ENCODE peak calls at places on chromosomes 1 and 21, in five cellular contexts. One of them, this sample, is unnamed.

GRCh38 chr1:214404571-214405213 is 123.7 kb downstream of the SMYD2 start:
- DNase-seq in trophoblast cell: no peak
- DNase-seq in neuronal stem cell: no peak
- DNase-seq in H1: no peak
- DNase-seq in IMR-90: peak
- DNase-seq in this sample: peak

GRCh38 chr21:37829447-37829846 is 86.8 kb downstream of the KCNJ6 start:
- DNase-seq in H1: no peak
- DNase-seq in trophoblast cell: no peak
- DNase-seq in neuronal stem cell: no peak
- DNase-seq in IMR-90: peak
- DNase-seq in this sample: no peak

GRCh38 chr1:3003039-3003940 is 18.0 kb upstream of the ACTRT2 start:
- DNase-seq in H1: no peak
- DNase-seq in trophoblast cell: no peak
- DNase-seq in neuronal stem cell: no peak
- DNase-seq in IMR-90: no peak
- DNase-seq in this sample: no peak

GRCh38 chr1:18748435-18748834 is 111.0 kb downstream of the TAS1R2 start:
- DNase-seq in trophoblast cell: no peak
- DNase-seq in neuronal stem cell: no peak
- DNase-seq in IMR-90: no peak
- DNase-seq in H1: no peak
- DNase-seq in this sample: no peak

GRCh38 chr1:153936011-153936802 is 10.3 kb downstream of the DENND4B start:
- DNase-seq in IMR-90: no peak
- DNase-seq in trophoblast cell: no peak
- DNase-seq in H1: no peak
- DNase-seq in neuronal stem cell: no peak
- DNase-seq in this sample: peak

GRCh38 chr1:114315601-114316000 is 161.9 kb upstream of the SYT6 start:
- DNase-seq in trophoblast cell: peak
- DNase-seq in H1: no peak
- DNase-seq in IMR-90: no peak
- DNase-seq in neuronal stem cell: no peak
- DNase-seq in this sample: no peak

GRCh38 chr21:42567181-42567560 is 53.5 kb downstream of the SLC37A1 start:
- DNase-seq in neuronal stem cell: no peak
- DNase-seq in IMR-90: no peak
- DNase-seq in H1: no peak
- DNase-seq in trophoblast cell: no peak
- DNase-seq in this sample: no peak

GRCh38 chr1:68495968-68496679 is 758 bp downstream of the DEPDC1 start:
- DNase-seq in H1: no peak
- DNase-seq in trophoblast cell: no peak
- DNase-seq in neuronal stem cell: peak
- DNase-seq in IMR-90: no peak
- DNase-seq in this sample: no peak

GRCh38 chr1:30816211-30817082 is 58.9 kb upstream of the LAPTM5 start:
- DNase-seq in IMR-90: peak
- DNase-seq in neuronal stem cell: peak
- DNase-seq in trophoblast cell: no peak
- DNase-seq in H1: no peak
- DNase-seq in this sample: peak

GRCh38 chr1:202622388-202622787 is 87.9 kb downstream of the SYT2 start:
- DNase-seq in IMR-90: no peak
- DNase-seq in neuronal stem cell: no peak
- DNase-seq in H1: no peak
- DNase-seq in trophoblast cell: no peak
- DNase-seq in this sample: no peak

GRCh38 chr1:188499690-188500089 is 1670.9 kb downstream of the PLA2G4A start:
- DNase-seq in trophoblast cell: no peak
- DNase-seq in neuronal stem cell: no peak
- DNase-seq in IMR-90: peak
- DNase-seq in H1: no peak
- DNase-seq in this sample: no peak

GRCh38 chr1:46364612-46365011 is 24.0 kb downstream of the NSUN4 start:
- DNase-seq in IMR-90: peak
- DNase-seq in neuronal stem cell: no peak
- DNase-seq in H1: no peak
- DNase-seq in trophoblast cell: peak
- DNase-seq in this sample: no peak

GRCh38 chr1:173280899-173281660 is 73.9 kb upstream of the TNFSF4 start:
- DNase-seq in neuronal stem cell: no peak
- DNase-seq in trophoblast cell: no peak
- DNase-seq in H1: no peak
- DNase-seq in IMR-90: peak
- DNase-seq in this sample: no peak

GRCh38 chr1:98741164-98741563 is 79.6 kb downstream of the SNX7 start:
- DNase-seq in trophoblast cell: no peak
- DNase-seq in neuronal stem cell: no peak
- DNase-seq in H1: no peak
- DNase-seq in IMR-90: no peak
- DNase-seq in this sample: no peak

GRCh38 chr21:32135401-32136363 is 143.2 kb downstream of the MIS18A start:
- DNase-seq in IMR-90: peak
- DNase-seq in trophoblast cell: no peak
- DNase-seq in H1: no peak
- DNase-seq in neuronal stem cell: no peak
- DNase-seq in this sample: peak

GRCh38 chr1:236280438-236281285 is 1.1 kb downstream of the ERO1B start:
- DNase-seq in IMR-90: no peak
- DNase-seq in H1: no peak
- DNase-seq in trophoblast cell: no peak
- DNase-seq in neuronal stem cell: peak
- DNase-seq in this sample: peak

GRCh38 chr1:246591958-246592357 is 25.7 kb downstream of the CNST start:
- DNase-seq in trophoblast cell: no peak
- DNase-seq in neuronal stem cell: no peak
- DNase-seq in H1: no peak
- DNase-seq in IMR-90: no peak
- DNase-seq in this sample: no peak

GRCh38 chr1:39892611-39893595 is 8.8 kb downstream of the MYCL start:
- DNase-seq in trophoblast cell: peak
- DNase-seq in IMR-90: peak
- DNase-seq in H1: no peak
- DNase-seq in neuronal stem cell: peak
- DNase-seq in this sample: peak

GRCh38 chr1:233635765-233636502 is 22.0 kb downstream of the KCNK1 start:
- DNase-seq in IMR-90: peak
- DNase-seq in neuronal stem cell: no peak
- DNase-seq in trophoblast cell: peak
- DNase-seq in H1: no peak
- DNase-seq in this sample: peak

GRCh38 chr1:11654571-11655262 is at the start of gene FBXO44:
- DNase-seq in trophoblast cell: no peak
- DNase-seq in neuronal stem cell: peak
- DNase-seq in IMR-90: no peak
- DNase-seq in H1: no peak
- DNase-seq in this sample: peak

GRCh38 chr1:110860174-110860573 is 12.8 kb upstream of the CD53 start:
- DNase-seq in trophoblast cell: no peak
- DNase-seq in H1: no peak
- DNase-seq in neuronal stem cell: no peak
- DNase-seq in IMR-90: no peak
- DNase-seq in this sample: no peak

GRCh38 chr1:246987083-246987690 is 20.7 kb downstream of the ZNF695 start:
- DNase-seq in trophoblast cell: peak
- DNase-seq in H1: no peak
- DNase-seq in IMR-90: no peak
- DNase-seq in neuronal stem cell: no peak
- DNase-seq in this sample: no peak

DNA sequence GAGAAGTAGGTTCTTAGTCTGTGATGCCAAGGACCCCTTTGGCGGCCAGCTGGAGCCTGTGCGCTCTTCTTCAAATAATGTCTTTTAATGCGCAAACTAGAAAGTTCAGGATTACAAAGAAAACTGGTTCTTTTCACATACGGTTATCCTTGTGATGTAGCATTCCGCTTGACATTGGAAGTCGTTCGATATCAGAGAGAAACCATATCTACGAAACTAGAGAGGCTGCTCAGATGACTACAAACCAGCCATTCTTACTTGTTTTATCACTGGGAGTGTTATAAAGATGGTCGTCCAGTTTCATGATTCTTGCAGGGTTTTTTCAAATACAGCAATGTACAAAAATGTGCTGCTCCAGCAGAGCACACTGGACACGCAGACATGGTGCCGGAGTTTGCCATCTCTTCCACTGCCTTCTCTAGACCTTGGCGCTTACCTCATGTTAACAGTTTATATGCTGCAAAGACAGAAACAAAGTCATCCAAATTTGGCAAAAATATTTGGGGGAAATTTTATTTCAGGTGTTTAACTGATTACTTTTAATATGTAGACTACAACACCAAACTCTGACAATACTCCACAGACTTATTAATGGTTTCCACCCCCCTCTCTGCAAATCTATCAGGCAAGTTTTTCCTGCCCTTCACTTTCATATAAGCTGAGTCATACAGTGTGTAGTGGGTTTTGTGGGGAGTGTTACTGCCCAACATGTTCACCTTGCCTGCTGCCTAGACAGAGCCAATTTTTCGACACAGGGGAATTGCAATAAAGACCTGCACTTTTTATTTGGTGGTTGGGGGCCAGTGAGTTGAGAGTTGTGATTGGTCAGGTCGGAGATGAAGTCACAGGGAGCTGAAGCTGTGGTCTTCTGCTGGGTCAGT is 119.9 kb downstream of the PPIAL4G start:
- DNase-seq in neuronal stem cell: no peak
- DNase-seq in trophoblast cell: no peak
- DNase-seq in H1: no peak
- DNase-seq in IMR-90: no peak
- DNase-seq in this sample: no peak
- H2AFZ ChIP-seq in neuronal stem cell: peak
- H2AFZ ChIP-seq in trophoblast cell: no peak
- H2AFZ ChIP-seq in H1: peak
- H2AFZ ChIP-seq in IMR-90: peak
- H2AFZ ChIP-seq in this sample: no peak

DNA sequence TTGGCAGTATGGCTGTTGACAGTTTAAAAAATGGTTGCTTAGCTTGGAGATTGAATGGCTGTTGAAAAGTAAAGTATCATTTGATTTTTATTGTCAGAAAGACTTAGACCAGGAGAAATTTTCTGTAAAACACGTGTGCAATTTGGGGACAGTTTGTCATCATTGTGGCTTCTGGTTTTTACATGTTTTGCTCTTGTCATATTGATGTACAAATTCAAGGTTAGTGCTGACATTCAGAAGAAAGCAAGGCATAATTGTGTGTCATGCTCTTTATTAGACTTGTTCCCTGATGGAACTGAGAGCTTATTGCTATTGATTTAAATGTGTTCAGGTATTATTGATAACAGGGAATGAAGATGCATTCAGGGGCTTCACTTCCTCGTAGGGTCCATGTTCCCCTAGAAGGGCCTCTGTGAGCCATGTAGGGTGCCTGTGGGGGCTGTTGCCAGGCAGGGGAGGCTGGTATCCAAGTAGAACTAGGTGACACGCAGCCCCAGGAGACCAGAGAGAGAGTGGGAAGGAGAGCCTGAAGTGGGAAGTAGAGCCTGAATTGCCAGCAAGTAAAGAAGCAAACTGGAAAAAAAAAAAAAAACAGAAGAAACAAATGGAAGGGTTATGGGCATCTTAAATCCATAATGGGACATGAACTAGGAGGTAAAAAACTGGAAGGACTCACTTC is 32.7 kb upstream of the PLXNA2 start:
- DNase-seq in IMR-90: no peak
- DNase-seq in neuronal stem cell: no peak
- DNase-seq in trophoblast cell: no peak
- DNase-seq in H1: no peak
- DNase-seq in this sample: no peak
- H2BK120ac ChIP-seq in IMR-90: no peak
- H2BK120ac ChIP-seq in neuronal stem cell: no peak
- H2BK120ac ChIP-seq in trophoblast cell: no peak
- H2BK120ac ChIP-seq in H1: no peak
- H2BK120ac ChIP-seq in this sample: no peak

GRCh38 chr1:43152866-43153265 is 19.2 kb downstream of the EBNA1BP2 start:
- DNase-seq in IMR-90: peak
- DNase-seq in trophoblast cell: no peak
- DNase-seq in H1: no peak
- DNase-seq in neuronal stem cell: no peak
- DNase-seq in this sample: no peak
- H2AFZ ChIP-seq in IMR-90: peak
- H2AFZ ChIP-seq in trophoblast cell: no peak
- H2AFZ ChIP-seq in H1: peak
- H2AFZ ChIP-seq in neuronal stem cell: peak
- H2AFZ ChIP-seq in this sample: no peak

GRCh38 chr1:205961970-205962820 is 18.9 kb upstream of the SLC26A9 start:
- DNase-seq in IMR-90: peak
- DNase-seq in neuronal stem cell: no peak
- DNase-seq in H1: no peak
- DNase-seq in trophoblast cell: no peak
- DNase-seq in this sample: no peak

GRCh38 chr1:205963756-205964155 is 20.5 kb upstream of the SLC26A9 start:
- DNase-seq in IMR-90: no peak
- DNase-seq in neuronal stem cell: no peak
- DNase-seq in H1: no peak
- DNase-seq in trophoblast cell: no peak
- DNase-seq in this sample: no peak

GRCh38 chr1:205965039-205965630 is 21.9 kb upstream of the SLC26A9 start:
- DNase-seq in neuronal stem cell: no peak
- DNase-seq in IMR-90: no peak
- DNase-seq in trophoblast cell: no peak
- DNase-seq in H1: no peak
- DNase-seq in this sample: no peak

GRCh38 chr1:205962821-205963221 is 19.6 kb upstream of the SLC26A9 start:
- DNase-seq in neuronal stem cell: no peak
- DNase-seq in IMR-90: no peak
- DNase-seq in H1: no peak
- DNase-seq in trophoblast cell: no peak
- DNase-seq in this sample: no peak

GRCh38 chr1:205963352-205963751 is 20.1 kb upstream of the SLC26A9 start:
- DNase-seq in H1: no peak
- DNase-seq in trophoblast cell: no peak
- DNase-seq in neuronal stem cell: no peak
- DNase-seq in IMR-90: peak
- DNase-seq in this sample: no peak
- H2BK120ac ChIP-seq in H1: no peak
- H2BK120ac ChIP-seq in trophoblast cell: no peak
- H2BK120ac ChIP-seq in neuronal stem cell: no peak
- H2BK120ac ChIP-seq in IMR-90: no peak
- H2BK120ac ChIP-seq in this sample: no peak

GRCh38 chr21:29696947-29697346 is 242.8 kb downstream of the GRIK1 start:
- DNase-seq in trophoblast cell: no peak
- DNase-seq in IMR-90: peak
- DNase-seq in H1: no peak
- DNase-seq in neuronal stem cell: no peak
- DNase-seq in this sample: no peak

GRCh38 chr21:29701676-29702075 is 238.1 kb downstream of the GRIK1 start:
- DNase-seq in H1: no peak
- DNase-seq in IMR-90: no peak
- DNase-seq in trophoblast cell: no peak
- DNase-seq in neuronal stem cell: no peak
- DNase-seq in this sample: no peak

GRCh38 chr21:29691616-29692491 is 247.9 kb downstream of the GRIK1 start:
- DNase-seq in H1: no peak
- DNase-seq in trophoblast cell: no peak
- DNase-seq in neuronal stem cell: no peak
- DNase-seq in IMR-90: no peak
- DNase-seq in this sample: no peak

GRCh38 chr21:29697555-29698193 is 242.1 kb downstream of the GRIK1 start:
- DNase-seq in neuronal stem cell: no peak
- DNase-seq in H1: no peak
- DNase-seq in IMR-90: peak
- DNase-seq in trophoblast cell: no peak
- DNase-seq in this sample: no peak
- H2AFZ ChIP-seq in neuronal stem cell: no peak
- H2AFZ ChIP-seq in H1: no peak
- H2AFZ ChIP-seq in IMR-90: no peak
- H2AFZ ChIP-seq in trophoblast cell: no peak
- H2AFZ ChIP-seq in this sample: no peak